ENCODE peak calls at places on chromosomes 5 and 9, in four cellular contexts. B is fibroblast of mammary gland, G is GM13977, Y is tibial artery. H is an unnamed sample.

GRCh38 chr5:76521240-76521758 is 101.9 kb downstream of the F2RL2 start:
- DNase-seq in B (peak), G (peak), Y (no peak), H (peak)

GRCh38 chr5:54469655-54470054 is 14.2 kb downstream of the HSPB3 start:
- DNase-seq in G (peak), Y (no peak), B (peak), H (no peak)

GRCh38 chr5:155008669-155009068 is 4.9 kb upstream of the KIF4B start:
- DNase-seq in Y (no peak), G (no peak), B (no peak), H (no peak)

GRCh38 chr9:84140535-84141101 is 160.0 kb downstream of the RMI1 start:
- DNase-seq in G (peak), Y (no peak), B (peak), H (peak)

GRCh38 chr5:100901851-100902341 is 1.2 kb downstream of the ST8SIA4 start:
- DNase-seq in Y (peak), G (peak), B (no peak), H (peak)

GRCh38 chr9:81517954-81518353 is 171.4 kb downstream of the TLE1 start:
- DNase-seq in G (no peak), B (no peak), Y (no peak), H (no peak)

GRCh38 chr9:34514401-34514800 is 8.4 kb downstream of the ENHO start:
- DNase-seq in Y (peak), G (no peak), B (no peak), H (no peak)

GRCh38 chr9:124042168-124042775 is 30.7 kb downstream of the LHX2 start:
- DNase-seq in Y (no peak), G (no peak), B (no peak), H (no peak)

GRCh38 chr9:111799506-111799905 is 4.8 kb upstream of the SHOC1 start:
- DNase-seq in G (no peak), B (no peak), Y (no peak), H (no peak)

GRCh38 chr9:87324613-87325194 is 173.0 kb upstream of the DAPK1 start:
- DNase-seq in B (peak), G (peak), Y (no peak), H (no peak)

GRCh38 chr9:92709240-92709639 is 39.3 kb upstream of the IPPK start:
- DNase-seq in B (peak), G (no peak), Y (no peak), H (no peak)

GRCh38 chr9:88090151-88090581 is 48.1 kb downstream of the SPATA31C2 start:
- DNase-seq in B (peak), Y (peak), G (no peak), H (no peak)

GRCh38 chr9:2269778-2270177 is 254.6 kb downstream of the SMARCA2 start:
- DNase-seq in Y (no peak), B (no peak), G (no peak), H (no peak)

GRCh38 chr9:21830589-21830988 is 28.2 kb downstream of the MTAP start:
- DNase-seq in Y (no peak), G (no peak), B (peak), H (no peak)

GRCh38 chr5:149419532-149420485 is 40.7 kb upstream of the IL17B start:
- DNase-seq in G (no peak), Y (no peak), B (peak), H (no peak)

GRCh38 chr9:86764230-86765039 is 182.9 kb downstream of the GAS1 start:
- DNase-seq in G (no peak), B (no peak), Y (no peak), H (no peak)

GRCh38 chr5:44532981-44533380 is 143.8 kb upstream of the FGF10 start:
- DNase-seq in B (peak), G (no peak), Y (no peak), H (no peak)

GRCh38 chr5:18465833-18466681 is 831.8 kb downstream of the TAF11L14 start:
- DNase-seq in G (peak), B (peak), Y (no peak), H (peak)

GRCh38 chr5:115725522-115725921 is 90.9 kb downstream of the CDO1 start:
- DNase-seq in G (no peak), B (no peak), Y (no peak), H (no peak)

GRCh38 chr9:137000177-137000930 is 4.0 kb upstream of the CLIC3 start:
- DNase-seq in Y (no peak), G (peak), B (peak), H (peak)

GRCh38 chr5:52799358-52799982 is 11.8 kb downstream of the ITGA1 start:
- DNase-seq in B (peak), G (no peak), Y (peak), H (peak)

GRCh38 chr5:151648988-151649387 is 37.7 kb downstream of the SPARC start:
- DNase-seq in B (no peak), Y (no peak), G (no peak), H (no peak)

GRCh38 chr5:74895906-74896305 is 29.7 kb upstream of the FAM169A start:
- DNase-seq in Y (no peak), B (peak), G (no peak), H (no peak)

GRCh38 chr5:135333737-135334515 is 65.1 kb downstream of the MACROH2A1 start:
- DNase-seq in G (no peak), B (peak), Y (no peak), H (no peak)

GRCh38 chr5:43244823-43245565 is 53.0 kb downstream of the NIM1K start:
- DNase-seq in B (no peak), Y (no peak), G (peak), H (no peak)

GRCh38 chr5:43242196-43242595 is 50.2 kb downstream of the NIM1K start:
- DNase-seq in Y (no peak), B (no peak), G (no peak), H (no peak)

GRCh38 chr5:43245724-43246385 is 53.8 kb downstream of the NIM1K start:
- DNase-seq in G (no peak), Y (no peak), B (no peak), H (peak)

DNA sequence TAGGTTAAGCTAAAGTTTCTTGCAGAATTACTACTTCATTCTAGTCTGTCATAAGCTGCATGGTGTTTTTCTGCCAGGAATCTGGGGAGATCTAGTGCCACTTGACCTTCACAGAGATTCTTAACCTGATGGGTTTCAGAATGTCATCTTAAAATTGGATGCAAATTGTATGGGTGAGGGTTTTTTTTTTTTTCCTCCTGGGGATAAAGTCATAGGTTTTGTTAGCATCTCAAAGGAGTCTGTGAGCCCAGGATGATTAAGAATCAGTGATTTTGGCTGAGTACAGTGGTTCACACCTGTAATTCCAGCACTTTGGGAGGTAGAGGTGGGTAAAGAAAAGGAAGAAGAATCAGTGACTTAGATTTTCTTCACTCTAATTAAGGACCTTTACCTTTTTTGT is 51.2 kb downstream of the NIM1K start:
- DNase-seq in B (no peak), Y (no peak), G (no peak), H (no peak)
- TF ChIP-seq CTCF in B (no peak), Y (no peak), G (no peak), H (no peak)

GRCh38 chr5:72752909-72753308 is 63.6 kb upstream of the TNPO1 start:
- DNase-seq in G (no peak), Y (no peak), B (no peak), H (no peak)
- TF ChIP-seq CTCF in G (no peak), Y (no peak), B (no peak), H (no peak)

GRCh38 chr9:73264636-73265035 is 113.0 kb downstream of the ANXA1 start:
- DNase-seq in G (no peak), Y (no peak), B (peak), H (no peak)
- TF ChIP-seq CTCF in G (no peak), Y (no peak), B (no peak), H (no peak)

DNA sequence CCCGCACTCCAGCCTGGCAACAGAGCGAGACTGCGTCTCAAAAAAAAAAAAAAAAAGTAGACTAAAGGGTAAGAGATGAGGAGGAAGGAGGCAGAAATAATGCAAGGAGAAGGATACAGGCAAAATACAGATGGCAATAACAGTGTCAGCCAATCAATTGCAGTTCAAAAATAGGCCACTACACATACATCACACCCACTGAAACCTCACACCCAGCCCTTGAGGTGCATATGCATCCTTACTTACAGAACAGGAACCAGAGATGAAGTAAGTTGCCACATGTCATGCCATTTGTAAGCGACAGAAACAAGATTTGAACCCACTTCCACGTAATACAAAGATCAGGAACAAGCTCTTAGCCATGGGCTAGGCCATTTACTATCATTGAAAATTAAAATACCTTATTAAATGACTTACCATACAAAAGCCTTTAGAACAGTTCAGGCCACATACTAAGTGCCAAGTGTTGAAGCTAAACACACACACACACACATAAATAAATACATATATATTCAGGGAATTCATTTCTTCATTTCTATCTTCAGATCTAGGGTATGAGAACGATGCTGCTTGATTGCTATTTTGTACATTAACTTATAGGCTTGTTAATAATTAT is 98.4 kb downstream of the FNBP1 start:
- DNase-seq in Y (no peak), G (no peak), B (no peak), H (peak)
- TF ChIP-seq CTCF in Y (no peak), G (no peak), B (no peak), H (peak)

DNA sequence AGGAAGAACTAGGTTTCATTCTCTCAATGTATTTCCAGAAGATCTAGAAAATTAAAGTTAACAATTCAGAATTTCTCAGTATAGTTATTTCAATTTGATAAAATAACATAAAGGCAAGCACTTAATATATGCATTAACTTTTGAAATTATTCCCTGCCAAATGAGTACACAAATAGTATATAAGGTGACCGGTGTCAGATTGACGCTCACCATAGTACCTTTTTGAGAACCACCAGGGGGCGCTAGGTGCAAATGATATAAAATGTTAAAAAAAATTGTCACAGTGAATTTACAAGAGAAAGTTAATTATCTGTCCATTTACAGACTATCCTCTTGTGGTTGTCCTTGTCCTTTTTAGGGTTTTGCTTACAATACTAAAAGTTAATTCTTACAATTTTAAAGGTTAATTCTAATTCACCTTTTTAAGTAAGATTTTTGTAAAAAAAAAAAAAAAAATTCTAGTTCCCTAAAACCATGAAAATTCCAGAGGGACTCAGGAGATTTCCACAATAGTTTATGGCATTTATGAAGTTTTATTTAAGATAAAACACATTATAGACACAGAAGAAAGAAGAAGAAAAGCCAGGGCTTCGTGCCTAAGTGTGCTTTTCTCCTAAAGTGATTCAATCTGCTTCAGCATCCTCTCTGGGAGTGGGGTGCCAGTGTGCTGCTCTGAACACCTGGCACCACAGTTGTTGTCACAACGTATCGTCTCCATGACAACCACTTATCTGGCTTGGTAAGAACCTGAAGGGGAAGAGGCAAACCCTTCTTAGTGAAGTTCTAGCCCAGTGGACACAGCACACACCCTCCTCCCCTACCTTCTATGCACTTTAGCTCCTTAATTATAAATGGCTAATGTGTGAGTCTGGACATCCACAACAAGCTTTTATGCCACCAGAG is 1.7 kb downstream of the ADAMTS16 start:
- DNase-seq in G (peak), B (peak), Y (no peak), H (peak)
- TF ChIP-seq CTCF in G (peak), B (peak), Y (peak), H (peak)

GRCh38 chr5:146395233-146395632 is 51.9 kb upstream of the TCERG1 start:
- DNase-seq in B (no peak), Y (no peak), G (no peak), H (no peak)

GRCh38 chr5:146401021-146401420 is 46.1 kb upstream of the TCERG1 start:
- DNase-seq in G (no peak), Y (no peak), B (no peak), H (no peak)

GRCh38 chr5:146400206-146400605 is 46.9 kb upstream of the TCERG1 start:
- DNase-seq in G (no peak), B (no peak), Y (no peak), H (no peak)

GRCh38 chr5:146402949-146403348 is 44.2 kb upstream of the TCERG1 start:
- DNase-seq in G (no peak), Y (no peak), B (no peak), H (no peak)

DNA sequence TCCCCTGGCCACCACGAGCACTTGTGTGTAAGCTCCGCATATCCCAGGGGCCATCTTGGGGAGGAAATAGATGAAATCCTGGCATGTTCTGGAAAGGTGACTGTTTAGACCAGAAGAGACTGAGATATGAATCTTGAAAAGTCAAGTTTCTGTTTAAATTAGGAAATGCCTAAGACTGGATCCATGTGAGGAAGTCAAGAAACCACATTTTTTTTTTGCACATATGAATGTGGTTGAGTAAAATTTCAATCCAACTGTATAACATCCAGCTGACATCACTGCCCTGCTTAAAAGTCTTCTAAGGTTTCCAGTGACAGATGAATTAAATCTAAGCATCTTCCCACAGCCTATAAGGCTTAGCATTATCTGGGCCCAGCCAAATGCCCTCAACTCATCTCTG is 47.7 kb upstream of the TCERG1 start:
- DNase-seq in Y (no peak), G (no peak), B (no peak), H (no peak)
- TF ChIP-seq CTCF in Y (no peak), G (no peak), B (no peak), H (no peak)

DNA sequence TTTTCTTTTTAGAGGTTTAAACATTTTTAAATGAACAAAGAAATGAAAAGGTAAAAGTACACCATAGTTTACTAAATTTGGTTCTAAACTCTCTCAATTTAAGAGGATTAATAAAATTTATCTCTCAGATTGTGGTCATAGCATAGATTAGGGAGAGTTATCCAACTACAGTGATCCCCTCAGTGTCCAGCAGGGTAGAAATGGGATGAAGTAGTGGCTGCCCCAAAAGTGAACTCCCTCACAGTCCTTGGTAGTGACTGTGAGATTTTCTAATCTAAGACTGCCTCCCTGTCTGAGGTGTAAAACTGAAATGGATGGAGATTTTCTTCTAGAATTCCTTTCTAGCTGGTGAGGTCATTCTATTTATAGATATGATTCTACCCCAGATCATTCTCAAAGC is 455.5 kb downstream of the ACTL7B start:
- DNase-seq in Y (no peak), B (no peak), G (no peak), H (no peak)
- TF ChIP-seq CTCF in Y (no peak), B (peak), G (no peak), H (no peak)

GRCh38 chr9:37784640-37785483 is at the start of gene EXOSC3:
- DNase-seq in B (peak), Y (peak), G (peak), H (peak)
- TF ChIP-seq CTCF in B (no peak), Y (no peak), G (peak), H (no peak)